ENCODE peak calls at places on chromosome 3, in four cellular contexts. B is astrocyte of the cerebellum; Y is stimulated activated CD4-positive, alpha-beta T cell treated with anti-CD3 and anti-CD28 coated beads, Interleukin-4, amount 100 ng/mL, for 1 hour; P is cardiac fibroblast. A is an unnamed sample.

GRCh38 chr3:187264946-187265345 is 26.6 kb downstream of the MASP1 start:
- DNase-seq in B (no peak), Y (no peak), P (peak), A (no peak)

GRCh38 chr3:14204605-14205284 is 26.1 kb downstream of the LSM3 start:
- DNase-seq in B (no peak), Y (no peak), P (peak), A (no peak)

GRCh38 chr3:26931891-26932290 is 309.3 kb downstream of the LRRC3B start:
- DNase-seq in B (no peak), Y (no peak), P (no peak), A (no peak)

GRCh38 chr3:189204467-189204866 is 32.7 kb downstream of the TPRG1 start:
- DNase-seq in B (no peak), Y (no peak), P (no peak), A (no peak)

GRCh38 chr3:39460677-39461076 is 6.8 kb upstream of the MOBP start:
- DNase-seq in B (no peak), Y (no peak), P (no peak), A (no peak)

GRCh38 chr3:128285042-128285924 is 132.0 kb downstream of the EEFSEC start:
- DNase-seq in B (no peak), Y (no peak), P (no peak), A (no peak)

GRCh38 chr3:4472312-4472711 is 5.2 kb upstream of the SUMF1 start:
- DNase-seq in B (no peak), Y (no peak), P (no peak), A (no peak)

GRCh38 chr3:187783098-187783497 is 37.8 kb upstream of the BCL6 start:
- DNase-seq in B (peak), Y (no peak), P (peak), A (no peak)

GRCh38 chr3:113140876-113141275 is 70.5 kb upstream of the BOC start:
- DNase-seq in B (no peak), Y (no peak), P (peak), A (no peak)

GRCh38 chr3:113758389-113759029 is 11.7 kb downstream of the ATP6V1A start:
- DNase-seq in B (no peak), Y (no peak), P (peak), A (no peak)

GRCh38 chr3:124084398-124084881 is 92.5 kb upstream of the ROPN1 start:
- DNase-seq in B (no peak), Y (no peak), P (peak), A (no peak)

GRCh38 chr3:188280627-188281026 is 126.7 kb downstream of the LPP start:
- DNase-seq in B (no peak), Y (no peak), P (no peak), A (no peak)

GRCh38 chr3:114466816-114467215 is 173.0 kb downstream of the TIGIT start:
- DNase-seq in B (no peak), Y (no peak), P (no peak), A (no peak)

GRCh38 chr3:155443821-155444220 is 150.3 kb upstream of the STRIT1 start:
- DNase-seq in B (no peak), Y (no peak), P (no peak), A (no peak)

GRCh38 chr3:37999836-38000235 is 9.2 kb downstream of the VILL start:
- DNase-seq in B (no peak), Y (no peak), P (no peak), A (no peak)

GRCh38 chr3:139187154-139187553 is 142.5 kb upstream of the PRR23C start:
- DNase-seq in B (no peak), Y (no peak), P (no peak), A (no peak)

GRCh38 chr3:127709320-127710060 is 36.7 kb downstream of the ABTB1 start:
- DNase-seq in B (no peak), Y (no peak), P (no peak), A (no peak)

GRCh38 chr3:33032937-33033336 is 64.0 kb downstream of the GLB1 start:
- DNase-seq in B (no peak), Y (no peak), P (peak), A (no peak)

GRCh38 chr3:130539005-130539404 is 22.0 kb downstream of the COL6A6 start:
- DNase-seq in B (no peak), Y (peak), P (peak), A (no peak)

GRCh38 chr3:2096196-2096595 is 2.5 kb upstream of the CNTN4 start:
- DNase-seq in B (no peak), Y (no peak), P (no peak), A (no peak)

GRCh38 chr3:17631617-17632016 is 110.8 kb downstream of the TBC1D5 start:
- DNase-seq in B (no peak), Y (no peak), P (no peak), A (no peak)

GRCh38 chr3:141243295-141243707 is 11.7 kb downstream of the PXYLP1 start:
- DNase-seq in B (no peak), Y (peak), P (peak), A (peak)

GRCh38 chr3:53255360-53255774 is 455 bp downstream of the TKT start:
- DNase-seq in B (no peak), Y (peak), P (peak), A (peak)

GRCh38 chr3:197499427-197499826 is 56.3 kb downstream of the BDH1 start:
- DNase-seq in B (no peak), Y (no peak), P (peak), A (no peak)

GRCh38 chr3:16151109-16151508 is 23.4 kb upstream of the GALNT15 start:
- DNase-seq in B (peak), Y (no peak), P (peak), A (no peak)

GRCh38 chr3:30751610-30752299 is 142.7 kb downstream of the GADL1 start:
- DNase-seq in B (peak), Y (peak), P (peak), A (peak)